ENCODE peak calls at places on chromosomes 12 and 14, in four cellular contexts. H is HepG2, L is K562, N is HCT116. E is an unnamed sample.

GRCh38 chr12:46217686-46218508 is 50.9 kb downstream of the SLC38A1 start:
- DNase-seq in H (no peak), N (no peak), L (no peak), E (no peak)

GRCh38 chr14:95577875-95578274 is 43.0 kb downstream of the GLRX5 start:
- DNase-seq in L (no peak), N (no peak), H (no peak), E (no peak)

GRCh38 chr12:104570174-104570907 is 113.6 kb downstream of the CHST11 start:
- DNase-seq in H (no peak), N (no peak), L (no peak), E (no peak)

GRCh38 chr14:94469261-94469660 is 6.7 kb downstream of the SERPINA9 start:
- DNase-seq in L (no peak), H (no peak), N (no peak), E (no peak)

GRCh38 chr14:52279405-52279804 is 11.9 kb downstream of the PTGDR start:
- DNase-seq in H (no peak), L (no peak), N (no peak), E (no peak)

GRCh38 chr14:70828188-70828587 is 18.9 kb upstream of the MAP3K9 start:
- DNase-seq in L (no peak), H (no peak), N (no peak), E (no peak)

GRCh38 chr12:104314242-104314614 is 10.7 kb downstream of the EID3 start:
- DNase-seq in N (no peak), L (no peak), H (no peak), E (no peak)

GRCh38 chr12:19710811-19711793 is 271.8 kb downstream of the AEBP2 start:
- DNase-seq in L (no peak), N (no peak), H (peak; percentile 1), E (no peak)

GRCh38 chr12:132049876-132050275 is 94.2 kb downstream of the DDX51 start:
- DNase-seq in N (no peak), L (no peak), H (no peak), E (no peak)

GRCh38 chr12:15520083-15520482 is 197.8 kb downstream of the PTPRO start:
- DNase-seq in H (no peak), L (no peak), N (no peak), E (no peak)

GRCh38 chr12:13547283-13547682 is 350.8 kb downstream of the EMP1 start:
- DNase-seq in L (no peak), H (no peak), N (no peak), E (no peak)

GRCh38 chr12:42670719-42671118 is 81.2 kb upstream of the PRICKLE1 start:
- DNase-seq in N (no peak), L (no peak), H (no peak), E (no peak)

GRCh38 chr12:11652351-11653040 is 3.0 kb downstream of the ETV6 start:
- DNase-seq in L (no peak), H (no peak), N (no peak), E (no peak)

GRCh38 chr14:92719890-92720323 is 28.5 kb downstream of the LGMN start:
- DNase-seq in N (no peak), L (no peak), H (no peak), E (no peak)

GRCh38 chr12:132986885-132987225 is 688 bp downstream of the ZNF26 start:
- DNase-seq in H (peak; percentile 3), N (no peak), L (no peak), E (no peak)

GRCh38 chr14:96634481-96634880 is 132.3 kb downstream of the PAPOLA start:
- DNase-seq in N (no peak), H (no peak), L (no peak), E (no peak)

GRCh38 chr12:125312471-125312870 is 247.2 kb downstream of the AACS start:
- DNase-seq in N (no peak), H (no peak), L (no peak), E (no peak)

GRCh38 chr12:126607157-126607556 is 1541.9 kb downstream of the AACS start:
- DNase-seq in H (no peak), N (no peak), L (no peak), E (no peak)

GRCh38 chr12:92421042-92421441 is 275.4 kb upstream of the BTG1 start:
- DNase-seq in L (no peak), N (no peak), H (no peak), E (no peak)

GRCh38 chr14:28308727-28309126 is 457.9 kb upstream of the FOXG1 start:
- DNase-seq in L (no peak), H (no peak), N (no peak), E (no peak)

GRCh38 chr14:75831455-75831854 is 150.3 kb downstream of the TGFB3 start:
- DNase-seq in L (peak; percentile 55), H (peak; percentile 27), N (no peak), E (no peak)

GRCh38 chr12:55931780-55932545 is 1.0 kb downstream of the DGKA start:
- DNase-seq in L (peak; percentile 67), H (no peak), N (no peak), E (peak; percentile 88)

DNA sequence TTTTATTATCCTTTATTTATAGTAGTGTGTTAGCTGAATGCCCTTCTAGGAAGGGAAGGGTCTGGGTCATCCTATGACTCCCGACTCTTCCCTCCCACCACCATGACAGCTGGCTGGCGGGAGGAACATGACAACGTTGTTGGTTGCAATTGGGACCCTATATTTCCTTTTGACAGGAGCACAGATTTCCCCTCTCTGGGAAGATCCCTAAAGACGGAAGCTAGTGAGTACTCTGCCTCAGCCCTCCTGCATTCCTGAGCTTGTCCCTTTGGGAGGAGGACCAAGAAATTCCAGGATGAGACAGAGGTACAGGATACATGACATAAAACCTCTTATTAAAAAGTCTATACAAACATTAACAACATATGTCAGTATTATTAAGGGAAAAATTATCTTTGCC is 485.5 kb downstream of the NAV3 start:
- DNase-seq in N (no peak), H (no peak), L (no peak), E (no peak)
- TF ChIP-seq SIN3A in N (no peak), H (no peak), L (no peak), E (no peak)

DNA sequence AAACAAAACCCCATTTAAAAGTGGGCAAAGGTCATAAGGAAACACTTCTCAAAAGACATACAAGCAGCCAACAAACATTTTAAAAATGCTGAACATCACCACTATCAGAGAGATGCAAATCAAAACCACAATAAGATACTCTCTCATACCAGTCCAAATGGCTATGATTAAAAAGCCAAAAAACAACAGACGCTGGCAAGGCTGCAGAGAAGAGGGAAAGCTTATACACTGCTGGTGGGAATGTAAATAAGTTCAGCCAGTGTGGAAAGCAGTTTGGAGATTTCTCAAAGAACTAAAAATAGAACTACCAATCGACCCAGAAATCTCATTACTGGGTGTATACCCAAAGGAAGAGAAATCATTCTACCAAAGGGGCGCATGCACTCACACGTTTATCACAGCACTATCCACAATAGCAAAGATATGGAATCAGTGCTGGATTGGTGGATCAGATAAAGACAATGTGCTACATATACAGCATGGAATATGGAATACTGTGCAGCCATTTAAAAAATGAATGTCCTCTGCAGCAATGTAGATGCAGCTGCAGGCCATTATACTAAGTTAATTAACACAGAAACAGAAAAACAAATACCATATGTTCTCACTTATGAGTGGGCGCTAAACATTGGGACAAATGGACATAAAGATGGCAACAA is 102.1 kb upstream of the DAAM1 start:
- DNase-seq in N (no peak), H (no peak), L (no peak), E (peak; percentile 25)
- TF ChIP-seq ELF1 in N (no peak), H (no peak), L (no peak), E (no peak)

DNA sequence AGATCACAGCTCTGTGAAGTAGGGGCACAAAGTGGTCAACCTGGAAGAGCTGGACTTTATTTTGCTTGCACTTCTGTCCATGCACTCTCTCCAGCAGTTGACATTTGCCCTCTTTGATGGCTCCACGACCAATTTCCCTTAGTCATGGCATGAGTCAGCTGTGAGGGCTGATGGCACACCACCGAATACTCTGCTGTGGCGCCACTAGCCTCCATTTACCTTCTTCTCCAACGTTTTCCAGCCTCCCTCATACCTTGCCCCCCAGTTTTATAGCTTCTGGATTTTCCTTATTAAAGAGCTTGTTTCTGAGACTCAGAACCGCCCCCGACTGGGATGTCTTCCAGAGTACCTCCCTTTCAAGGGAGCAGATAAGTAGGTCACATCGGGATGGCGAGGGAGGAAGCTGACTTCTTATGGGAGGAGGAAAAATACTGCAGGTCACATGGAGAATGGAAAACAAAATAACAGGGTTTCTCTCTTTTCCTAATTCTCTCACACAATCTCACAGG is 17.6 kb downstream of the NINJ2 start:
- DNase-seq in L (no peak), N (no peak), H (peak; percentile 79), E (no peak)
- TF ChIP-seq SIN3A in L (no peak), N (no peak), H (peak; percentile 74), E (no peak)

GRCh38 chr12:89427508-89428156 is 75.3 kb upstream of the DUSP6 start:
- DNase-seq in H (no peak), N (no peak), L (no peak), E (no peak)
- TF ChIP-seq ELF1 in H (no peak), N (no peak), L (no peak), E (no peak)

GRCh38 chr14:78157855-78158436 is 12.2 kb upstream of the NRXN3 start:
- DNase-seq in N (no peak), H (peak; percentile 3), L (peak; percentile 15), E (no peak)
- TF ChIP-seq SIN3A in N (no peak), H (no peak), L (peak; percentile 82), E (no peak)

GRCh38 chr12:54859502-54859901 is 5.2 kb downstream of the MUCL1 start:
- DNase-seq in H (no peak), N (no peak), L (no peak), E (no peak)
- TF ChIP-seq ELF1 in H (no peak), N (no peak), L (no peak), E (no peak)

DNA sequence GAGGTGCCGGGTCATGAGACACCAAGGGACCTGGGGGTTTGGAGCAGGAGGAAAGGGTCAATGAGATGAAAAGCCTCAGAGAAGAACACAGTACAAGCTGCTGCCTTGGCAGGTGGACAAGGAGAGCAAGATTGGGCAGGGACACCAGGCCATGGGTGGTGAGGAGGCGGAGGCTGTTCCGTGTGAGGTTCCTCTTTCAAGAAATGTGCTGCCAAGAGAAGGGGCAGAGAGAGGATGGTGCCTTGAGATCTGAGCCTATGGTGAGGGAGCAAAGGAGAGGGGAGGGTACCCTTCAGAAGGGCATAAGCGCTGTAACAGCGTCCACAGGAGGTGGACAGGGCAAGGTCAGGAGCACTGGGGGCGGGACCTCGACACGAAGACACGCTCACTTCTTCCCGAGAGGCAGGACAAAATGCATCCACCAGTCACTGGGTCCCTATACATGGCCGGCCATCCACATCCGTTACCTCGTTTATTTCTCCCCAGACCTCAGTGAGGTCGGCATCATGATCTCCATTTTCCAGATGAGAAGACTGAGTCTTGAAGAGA is 100.2 kb downstream of the B4GALNT3 start:
- DNase-seq in L (no peak), H (no peak), N (no peak), E (no peak)
- TF ChIP-seq SIN3A in L (no peak), H (no peak), N (no peak), E (no peak)

E was measured in SK-N-SH.